ENCODE peak calls at places on chromosome 12, in four cellular contexts. Q is body of pancreas, G is transverse colon, Y is lower leg skin. H is an unnamed sample.
A peak's percentile ranks its signal among the peaks of the same experiment; 100 is the strongest.

GRCh38 chr12:84911331-84912190 is 1.0 kb downstream of the SLC6A15 start:
- DNase-seq in Q (no peak), G (peak; percentile 22), Y (peak; percentile 24), H (no peak)

GRCh38 chr12:25264015-25264582 is 13.4 kb upstream of the KRAS start:
- DNase-seq in Q (no peak), G (no peak), Y (no peak), H (no peak)

GRCh38 chr12:92042791-92043531 is 102.7 kb downstream of the BTG1 start:
- DNase-seq in Q (no peak), G (no peak), Y (no peak), H (no peak)

GRCh38 chr12:96882862-96883261 is 24.2 kb upstream of the NEDD1 start:
- DNase-seq in Q (no peak), G (no peak), Y (no peak), H (no peak)

GRCh38 chr12:12613334-12613733 is 1.7 kb downstream of the CREBL2 start:
- DNase-seq in Q (peak; percentile 9), G (no peak), Y (no peak), H (peak; percentile 13)

GRCh38 chr12:113456761-113457160 is 14.9 kb downstream of the LHX5 start:
- DNase-seq in Q (no peak), G (no peak), Y (no peak), H (no peak)

GRCh38 chr12:130016986-130017385 is 113.2 kb upstream of the TMEM132D start:
- DNase-seq in Q (no peak), G (no peak), Y (no peak), H (no peak)

GRCh38 chr12:115404761-115405470 is 720.9 kb upstream of the TBX3 start:
- DNase-seq in Q (no peak), G (no peak), Y (no peak), H (no peak)

GRCh38 chr12:45762185-45763110 is 32.9 kb downstream of the ARID2 start:
- DNase-seq in Q (peak; percentile 11), G (no peak), Y (no peak), H (peak; percentile 73)

GRCh38 chr12:68400231-68400829 is 68.2 kb upstream of the MDM1 start:
- DNase-seq in Q (no peak), G (no peak), Y (no peak), H (no peak)

GRCh38 chr12:84701041-84701440 is 211.6 kb downstream of the SLC6A15 start:
- DNase-seq in Q (no peak), G (no peak), Y (no peak), H (no peak)

GRCh38 chr12:42056130-42056529 is 88.5 kb downstream of the GXYLT1 start:
- DNase-seq in Q (no peak), G (no peak), Y (no peak), H (no peak)

GRCh38 chr12:28872654-28873268 is 276.3 kb upstream of the FAR2 start:
- DNase-seq in Q (peak; percentile 61), G (peak; percentile 9), Y (no peak), H (peak; percentile 46)

GRCh38 chr12:113088971-113089756 is 32.6 kb downstream of the DTX1 start:
- DNase-seq in Q (no peak), G (peak; percentile 28), Y (no peak), H (no peak)

GRCh38 chr12:71719647-71720370 is 33.9 kb downstream of the TMEM19 start:
- DNase-seq in Q (peak; percentile 33), G (no peak), Y (no peak), H (no peak)

GRCh38 chr12:70920251-70920851 is at the start of gene PTPRR:
- DNase-seq in Q (peak; percentile 6), G (no peak), Y (no peak), H (no peak)

GRCh38 chr12:51546102-51546501 is 44.9 kb upstream of the SCN8A start:
- DNase-seq in Q (no peak), G (no peak), Y (no peak), H (no peak)

GRCh38 chr12:132966676-132967415 is 10.7 kb upstream of the ZNF605 start:
- DNase-seq in Q (no peak), G (no peak), Y (no peak), H (no peak)

GRCh38 chr12:5230151-5230550 is 186.5 kb downstream of the KCNA5 start:
- DNase-seq in Q (no peak), G (no peak), Y (no peak), H (no peak)

GRCh38 chr12:22687677-22688076 is 62.7 kb downstream of the ETNK1 start:
- DNase-seq in Q (no peak), G (no peak), Y (no peak), H (no peak)

GRCh38 chr12:123808167-123808566 is 46.1 kb downstream of the DNAH10 start:
- DNase-seq in Q (no peak), G (no peak), Y (no peak), H (no peak)

GRCh38 chr12:111546758-111547383 is 52.2 kb downstream of the ATXN2 start:
- DNase-seq in Q (no peak), G (no peak), Y (no peak), H (no peak)

GRCh38 chr12:106417926-106418910 is 60.7 kb downstream of the POLR3B start:
- DNase-seq in Q (no peak), G (no peak), Y (no peak), H (no peak)

GRCh38 chr12:116693259-116694227 is 44.3 kb downstream of the SPRING1 start:
- DNase-seq in Q (peak; percentile 27), G (peak; percentile 61), Y (no peak), H (no peak)

GRCh38 chr12:116687888-116688287 is 50.0 kb downstream of the SPRING1 start:
- DNase-seq in Q (peak; percentile 40), G (peak; percentile 22), Y (no peak), H (peak; percentile 59)

GRCh38 chr12:89674326-89674942 is 34.2 kb downstream of the ATP2B1 start:
- DNase-seq in Q (no peak), G (no peak), Y (no peak), H (peak; percentile 2)

GRCh38 chr12:113086249-113087164 is 30.0 kb downstream of the DTX1 start:
- DNase-seq in Q (peak; percentile 75), G (peak; percentile 50), Y (no peak), H (no peak)

DNA sequence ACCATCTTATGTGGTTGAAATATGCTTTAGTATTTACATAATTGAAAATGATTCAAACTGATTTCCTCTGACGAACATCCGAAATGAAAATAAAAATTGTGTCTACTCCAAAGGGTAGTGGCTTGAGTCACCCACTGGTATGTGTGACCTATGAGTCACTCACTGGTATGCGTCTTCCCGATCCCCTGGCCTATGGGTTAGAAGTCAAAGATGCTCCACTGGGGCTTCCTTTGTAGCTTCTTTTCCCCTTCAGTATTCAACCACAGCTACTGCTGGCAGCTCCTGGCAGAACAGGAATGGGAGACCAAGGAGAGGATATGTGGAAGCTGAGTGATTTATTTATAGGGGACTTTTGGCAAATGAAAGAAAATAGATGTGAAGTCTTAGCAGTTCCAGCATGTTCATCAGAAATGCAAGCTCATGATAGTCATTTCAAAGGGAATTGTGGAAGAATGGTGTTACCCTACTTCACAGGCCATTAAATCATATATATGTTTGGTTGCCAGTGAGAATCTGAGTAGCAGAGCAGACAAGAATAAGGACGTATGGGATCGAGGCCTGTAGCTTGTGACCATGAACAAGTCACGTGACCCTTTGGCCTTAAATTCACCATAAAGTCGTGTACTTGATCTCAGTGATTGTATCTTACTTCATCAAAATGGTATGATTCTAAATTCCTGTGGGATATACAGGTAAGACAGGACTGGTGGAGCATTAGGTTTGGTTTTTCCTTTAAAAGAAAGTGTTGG is 108.3 kb downstream of the CRADD start:
- DNase-seq in Q (peak; percentile 66), G (peak; percentile 16), Y (peak; percentile 62), H (peak; percentile 22)
- TF ChIP-seq POLR2A in Q (no peak), G (no peak), Y (no peak), H (no peak)

GRCh38 chr12:6532051-6532926 is 2.0 kb upstream of the GAPDH start:
- DNase-seq in Q (peak; percentile 74), G (peak; percentile 71), Y (no peak), H (peak; percentile 93)
- TF ChIP-seq POLR2A in Q (no peak), G (peak; percentile 17), Y (no peak), H (peak; percentile 73)

GRCh38 chr12:7934153-7934552 is 1.8 kb downstream of the SLC2A3 start:
- DNase-seq in Q (no peak), G (no peak), Y (no peak), H (peak; percentile 50)

GRCh38 chr12:7935464-7935772 is 569 bp downstream of the SLC2A3 start:
- DNase-seq in Q (no peak), G (no peak), Y (no peak), H (no peak)

GRCh38 chr12:7937867-7938506 is 2.0 kb upstream of the SLC2A3 start:
- DNase-seq in Q (no peak), G (no peak), Y (no peak), H (peak; percentile 7)

GRCh38 chr12:7934560-7935463 is 1.2 kb downstream of the SLC2A3 start:
- DNase-seq in Q (no peak), G (no peak), Y (no peak), H (peak; percentile 32)

GRCh38 chr12:7935773-7936581 is at the start of gene SLC2A3:
- DNase-seq in Q (peak; percentile 58), G (peak; percentile 53), Y (peak; percentile 78), H (peak; percentile 39)
- TF ChIP-seq POLR2A in Q (no peak), G (peak; percentile 80), Y (no peak), H (peak; percentile 82)

GRCh38 chr12:53255993-53256392 is 12.1 kb upstream of the ESPL1 start:
- DNase-seq in Q (no peak), G (no peak), Y (no peak), H (no peak)

GRCh38 chr12:53254816-53255545 is 13.1 kb upstream of the ESPL1 start:
- DNase-seq in Q (no peak), G (no peak), Y (no peak), H (no peak)

GRCh38 chr12:53253298-53253697 is 14.8 kb upstream of the ESPL1 start:
- DNase-seq in Q (no peak), G (no peak), Y (no peak), H (no peak)

GRCh38 chr12:53252349-53252916 is 15.7 kb upstream of the ESPL1 start:
- DNase-seq in Q (peak; percentile 28), G (peak; percentile 62), Y (peak; percentile 40), H (peak; percentile 64)

DNA sequence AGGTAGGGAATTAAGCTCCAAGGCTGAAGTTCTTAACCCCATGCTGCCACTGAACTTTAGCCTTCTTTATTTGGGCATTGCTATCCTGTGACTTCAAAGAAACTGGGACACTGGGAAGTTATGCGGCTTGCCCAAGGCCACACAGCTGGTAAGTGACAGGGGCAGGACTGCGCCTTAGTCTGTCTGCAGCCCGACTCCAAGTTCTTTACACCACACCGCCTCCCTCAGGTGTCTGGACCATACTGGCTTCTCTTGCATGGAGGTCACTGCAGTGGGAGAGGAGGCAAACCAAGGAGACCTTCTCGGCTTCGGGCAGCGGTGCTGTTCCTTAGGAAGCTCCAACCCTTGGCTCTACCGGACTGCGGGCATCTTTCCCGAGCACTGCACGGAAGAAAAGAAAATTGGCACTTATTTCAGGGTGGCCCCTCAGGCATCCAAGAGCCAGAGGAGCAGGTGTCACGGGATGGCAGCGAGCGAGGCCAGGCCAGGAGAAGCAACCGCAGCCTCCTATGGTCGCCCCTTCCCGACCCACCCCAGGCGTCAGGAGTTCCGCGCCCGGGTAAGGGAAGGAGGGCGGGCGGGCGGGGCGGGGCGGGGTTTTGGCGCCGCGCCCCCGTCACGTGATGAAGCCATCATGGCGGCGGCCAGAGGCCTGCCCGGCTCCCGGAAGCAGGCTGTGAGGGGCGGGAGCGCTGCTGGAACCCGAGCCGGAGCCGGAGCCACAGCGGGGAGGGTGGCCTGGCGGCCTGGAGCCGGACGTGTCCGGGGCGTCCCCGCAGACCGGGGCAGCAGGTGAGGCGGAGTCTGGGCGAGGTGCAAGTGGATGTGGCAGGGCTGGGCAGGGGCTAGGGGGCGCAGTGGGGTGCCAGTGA is 16.4 kb upstream of the ESPL1 start:
- DNase-seq in Q (peak; percentile 89), G (peak; percentile 80), Y (peak; percentile 72), H (peak; percentile 88)
- TF ChIP-seq POLR2A in Q (no peak), G (peak; percentile 63), Y (no peak), H (peak; percentile 59)

GRCh38 chr12:40105515-40106201 is at the start of gene SLC2A13:
- DNase-seq in Q (peak; percentile 79), G (peak; percentile 85), Y (peak; percentile 63), H (peak; percentile 89)
- TF ChIP-seq POLR2A in Q (peak; percentile 78), G (peak; percentile 76), Y (no peak), H (peak; percentile 54)

H was measured in erythroblast.